ENCODE peak calls at places on chromosomes 2 and 18, in nine cellular contexts. F is DND-41; X is NCI-H460; V is CD4-positive, alpha-beta T cell; A is G401; K is posterior cingulate gyrus; M is H9; W is memory B cell; G is adrenal gland. U is an unnamed sample.

GRCh38 chr2:43312751-43313641 is 86.6 kb upstream of the ZFP36L2 start:
- DNase-seq in G (no peak), M (no peak), F (no peak), W (no peak), A (peak), X (no peak), K (no peak), V (no peak), U (no peak)

GRCh38 chr18:68024716-68025115 is 508.2 kb upstream of the DSEL start:
- DNase-seq in G (no peak), V (no peak), W (no peak), K (no peak), F (no peak), A (no peak), M (no peak), X (no peak), U (no peak)

GRCh38 chr2:11203480-11203879 is 48.2 kb downstream of the SLC66A3 start:
- DNase-seq in F (no peak), G (no peak), V (no peak), W (no peak), X (peak), M (no peak), K (no peak), A (no peak), U (no peak)

GRCh38 chr2:37583402-37583801 is 88.0 kb downstream of the CDC42EP3 start:
- DNase-seq in M (no peak), A (no peak), W (no peak), V (no peak), G (no peak), K (no peak), X (no peak), F (no peak), U (no peak)

GRCh38 chr2:225894240-225894980 is 494.9 kb downstream of the NYAP2 start:
- DNase-seq in X (peak), K (no peak), W (no peak), A (no peak), G (no peak), F (no peak), V (no peak), M (no peak), U (no peak)

GRCh38 chr18:9419956-9420631 is 55.2 kb upstream of the RALBP1 start:
- DNase-seq in F (no peak), K (no peak), M (no peak), A (no peak), X (no peak), W (no peak), V (no peak), G (no peak), U (no peak)

GRCh38 chr2:233979748-233980147 is 62.6 kb downstream of the TRPM8 start:
- DNase-seq in F (no peak), X (no peak), W (no peak), A (no peak), M (no peak), K (no peak), V (no peak), G (no peak), U (no peak)

GRCh38 chr2:127537142-127537541 is 1.7 kb downstream of the MYO7B start:
- DNase-seq in V (no peak), X (no peak), G (no peak), M (no peak), W (no peak), K (no peak), A (no peak), F (no peak), U (no peak)

GRCh38 chr18:22703883-22704626 is 229.1 kb upstream of the RBBP8 start:
- DNase-seq in F (peak), M (no peak), A (peak), K (no peak), V (no peak), W (no peak), X (peak), G (peak), U (no peak)

GRCh38 chr2:120445431-120446143 is 99.7 kb downstream of the INHBB start:
- DNase-seq in F (no peak), K (no peak), M (no peak), G (peak), W (no peak), X (no peak), V (no peak), A (no peak), U (no peak)

GRCh38 chr2:94923196-94923595 is 52.0 kb downstream of the TEKT4 start:
- DNase-seq in W (no peak), A (no peak), X (no peak), M (no peak), G (no peak), K (no peak), V (no peak), F (no peak), U (no peak)

U was measured in stimulated activated naive B cell treated with anti-CD40 and anti-IgM and Interleukin-4, amounts not matched to agents 10 μg/mL and 1 μg/mL and 100 μg/mL, for 72 hours.